ENCODE peak calls at places on chromosomes 5 and 9, in six cellular contexts. F, S, J, M, I and L are unnamed samples.

GRCh38 chr9:114552716-114553115 is 34.9 kb upstream of the ATP6V1G1 start:
- DNase-seq in J (peak), M (no peak), S (peak), I (no peak), F (no peak), L (no peak)

GRCh38 chr5:133052317-133053175 is 733 bp downstream of the HSPA4 start:
- DNase-seq in M (no peak), S (peak), I (peak), F (peak), J (peak), L (no peak)

GRCh38 chr5:40587284-40587882 is 92.3 kb upstream of the PTGER4 start:
- DNase-seq in F (no peak), M (no peak), J (no peak), I (peak), S (peak), L (no peak)

GRCh38 chr9:137304383-137305059 is 2.5 kb upstream of the NRARP start:
- DNase-seq in J (no peak), I (no peak), M (no peak), S (no peak), F (peak), L (no peak)

GRCh38 chr5:65418661-65419060 is 63.1 kb downstream of the ADAMTS6 start:
- DNase-seq in M (no peak), J (no peak), I (peak), F (no peak), S (peak), L (no peak)

GRCh38 chr5:79436224-79436623 is 77.7 kb downstream of the HOMER1 start:
- DNase-seq in I (peak), J (peak), M (no peak), S (peak), F (no peak), L (no peak)

GRCh38 chr5:59152701-59153245 is 569.9 kb downstream of the RAB3C start:
- DNase-seq in J (no peak), I (no peak), M (no peak), F (no peak), S (no peak), L (no peak)

GRCh38 chr5:164934561-164934960 is 1429.1 kb downstream of the MAT2B start:
- DNase-seq in M (no peak), F (peak), I (peak), J (no peak), S (no peak), L (no peak)

GRCh38 chr9:26292943-26293342 is 599.7 kb downstream of the CAAP1 start:
- DNase-seq in F (no peak), I (no peak), M (no peak), J (peak), S (peak), L (no peak)

GRCh38 chr5:424259-425110 is 18.5 kb upstream of the EXOC3 start:
- DNase-seq in F (no peak), S (peak), I (peak), M (no peak), J (peak), L (no peak)

GRCh38 chr9:123925820-123926219 is 4.1 kb downstream of the DENND1A start:
- DNase-seq in J (peak), S (peak), M (no peak), F (no peak), I (peak), L (no peak)

GRCh38 chr9:129898205-129898604 is 62.9 kb downstream of the USP20 start:
- DNase-seq in I (no peak), J (peak), F (no peak), M (no peak), S (no peak), L (no peak)

GRCh38 chr5:130168211-130168610 is 263.9 kb downstream of the CHSY3 start:
- DNase-seq in I (no peak), J (no peak), S (no peak), F (no peak), M (no peak), L (no peak)

GRCh38 chr9:749712-750111 is 91.8 kb upstream of the DMRT1 start:
- DNase-seq in M (no peak), F (no peak), J (no peak), I (no peak), S (no peak), L (no peak)

GRCh38 chr5:103120607-103121200 is 603 bp downstream of the PPIP5K2 start:
- DNase-seq in M (no peak), F (peak), S (peak), I (peak), J (peak), L (no peak)

GRCh38 chr5:75734913-75735789 is 17.9 kb upstream of the POC5 start:
- DNase-seq in S (peak), F (peak), I (peak), J (peak), M (peak), L (peak)

GRCh38 chr5:132688536-132689409 is 15.0 kb downstream of the IL4 start:
- DNase-seq in J (no peak), M (no peak), S (peak), I (peak), F (no peak), L (no peak)

GRCh38 chr5:105638437-105638836 is 2032.3 kb downstream of the EFNA5 start:
- DNase-seq in J (no peak), F (no peak), S (no peak), I (no peak), M (no peak), L (peak)

GRCh38 chr9:116020801-116021200 is 132.8 kb upstream of the PAPPA start:
- DNase-seq in I (peak), S (peak), F (no peak), J (peak), M (no peak), L (no peak)

GRCh38 chr5:93078082-93079038 is 502.7 kb downstream of the NR2F1-AS1 start:
- DNase-seq in S (peak), F (no peak), J (peak), I (peak), M (no peak), L (no peak)

GRCh38 chr9:6787793-6788174 is 30.0 kb downstream of the KDM4C start:
- DNase-seq in F (no peak), I (no peak), M (no peak), J (no peak), S (no peak), L (no peak)

GRCh38 chr9:96156578-96156977 is 145.4 kb downstream of the HSD17B3 start:
- DNase-seq in I (no peak), J (no peak), S (no peak), M (no peak), F (no peak), L (no peak)

GRCh38 chr9:113573303-113573958 is 109.9 kb downstream of the RGS3 start:
- DNase-seq in F (no peak), I (no peak), S (no peak), M (no peak), J (no peak), L (no peak)

GRCh38 chr9:20593551-20593950 is 28.7 kb downstream of the MLLT3 start:
- DNase-seq in S (peak), J (peak), F (no peak), M (no peak), I (no peak), L (no peak)

GRCh38 chr9:97502984-97503861 is 1.8 kb downstream of the TMOD1 start:
- DNase-seq in J (no peak), F (peak), M (no peak), S (no peak), I (no peak), L (no peak)

GRCh38 chr9:104256031-104256709 is 162.1 kb downstream of the SMC2 start:
- DNase-seq in S (no peak), F (no peak), J (no peak), M (no peak), I (peak), L (no peak)

GRCh38 chr5:35229076-35230042 is 928 bp downstream of the PRLR start:
- DNase-seq in F (peak), M (peak), J (no peak), I (peak), S (no peak), L (peak)

GRCh38 chr5:100479079-100479688 is 56.0 kb upstream of the FAM174A start:
- DNase-seq in F (peak), I (peak), S (peak), M (no peak), J (peak), L (peak)

GRCh38 chr9:126839301-126839700 is 21.1 kb upstream of the ZBTB34 start:
- DNase-seq in J (no peak), I (no peak), F (no peak), M (no peak), S (no peak), L (no peak)
- H4K91ac ChIP-seq in J (no peak), I (no peak), F (no peak), M (no peak), S (no peak), L (no peak)

GRCh38 chr9:35687972-35688557 is 1.7 kb downstream of the TPM2 start:
- DNase-seq in J (no peak), I (no peak), F (no peak), M (no peak), S (no peak), L (no peak)

GRCh38 chr9:35689601-35690446 is at the start of gene TPM2:
- DNase-seq in M (peak), J (peak), S (peak), I (peak), F (peak), L (peak)

GRCh38 chr9:35687306-35687705 is 2.4 kb downstream of the TPM2 start:
- DNase-seq in M (no peak), F (no peak), I (no peak), J (no peak), S (no peak), L (no peak)

GRCh38 chr9:35689351-35689600 is 449 bp downstream of the TPM2 start:
- DNase-seq in M (no peak), F (no peak), J (no peak), I (no peak), S (no peak), L (no peak)

DNA sequence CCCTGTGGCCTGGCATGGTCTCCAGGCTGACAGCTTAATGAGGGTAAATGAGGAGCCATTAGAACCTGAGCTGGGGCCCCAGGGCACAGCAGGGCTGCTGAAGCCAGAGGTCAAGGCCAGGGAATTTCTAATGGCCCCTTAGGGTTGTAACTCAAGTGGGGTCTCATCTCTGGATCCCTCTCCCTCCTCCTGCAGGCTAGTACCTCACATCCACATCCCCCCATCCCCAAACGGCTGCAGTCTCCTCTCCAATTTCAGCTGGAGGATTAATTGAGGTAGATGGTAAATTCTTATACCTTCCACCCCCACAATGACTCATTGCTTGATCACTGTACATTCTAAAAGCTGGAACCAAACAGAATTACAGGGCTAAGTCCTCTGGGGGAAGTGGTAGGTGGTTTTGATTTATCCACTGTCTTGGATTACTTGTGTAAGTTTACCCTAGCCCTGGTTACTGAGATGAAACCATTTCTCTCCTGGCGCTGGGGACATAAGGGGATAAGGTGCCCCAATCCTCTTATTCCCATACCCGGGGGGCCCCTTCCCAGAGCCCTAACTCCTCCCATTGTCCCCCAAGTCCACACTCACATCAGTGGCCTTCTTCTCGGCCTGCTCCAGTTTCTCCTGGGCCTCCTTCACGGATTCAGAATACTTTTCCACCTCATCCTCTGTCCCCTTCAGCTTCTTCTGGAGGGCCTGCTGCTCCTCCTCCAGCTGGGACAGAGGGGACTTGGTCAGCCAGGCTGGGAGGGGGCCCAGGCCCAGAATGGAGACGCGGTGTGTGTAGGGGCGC is 971 bp downstream of the TPM2 start:
- DNase-seq in S (peak), I (peak), J (peak), M (no peak), F (no peak), L (no peak)
- H2BK5ac ChIP-seq in S (peak), I (peak), J (no peak), M (no peak), F (no peak), L (peak)

DNA sequence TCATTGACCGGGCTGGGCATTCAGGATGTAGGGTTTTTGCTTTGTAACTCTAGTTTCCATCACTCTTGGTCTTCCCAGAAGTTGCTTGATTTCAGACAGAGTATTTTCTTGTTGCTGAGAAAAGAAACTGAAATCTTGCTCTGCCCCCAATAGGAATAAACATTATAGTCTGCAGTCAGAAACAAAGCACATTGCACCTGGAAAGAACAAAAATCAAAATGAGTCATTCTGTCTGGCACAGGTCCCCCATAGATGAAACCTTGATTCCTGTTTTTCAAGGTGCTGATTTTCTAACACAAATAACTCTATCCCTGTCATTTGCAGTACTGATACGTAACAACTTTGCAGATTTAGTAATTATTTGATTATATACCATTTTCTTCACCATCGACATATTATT is 232.1 kb downstream of the FBXO4 start:
- DNase-seq in M (no peak), S (no peak), J (no peak), F (no peak), I (no peak), L (no peak)
- H4K91ac ChIP-seq in M (no peak), S (no peak), J (no peak), F (no peak), I (no peak), L (no peak)

GRCh38 chr5:123874600-123875201 is 362.7 kb downstream of the CSNK1G3 start:
- DNase-seq in M (no peak), F (no peak), J (peak), I (no peak), S (peak), L (peak)
- H2BK5ac ChIP-seq in M (peak), F (no peak), J (no peak), I (no peak), S (no peak), L (no peak)